ENCODE peak calls at places on chromosomes 7 and 10, in six cellular contexts. One of them, this sample, is unnamed.

GRCh38 chr10:45420453-45421192 is 46.6 kb downstream of the ALOX5 start:
- DNase-seq in stomach: peak
- DNase-seq in nucleus accumbens: peak
- DNase-seq in NCI-H1417: peak
- DNase-seq in left colon: peak
- DNase-seq in B cell: peak
- DNase-seq in this sample: peak

GRCh38 chr7:13024323-13024722 is 336.9 kb downstream of the ARL4A start:
- DNase-seq in stomach: no peak
- DNase-seq in nucleus accumbens: no peak
- DNase-seq in NCI-H1417: no peak
- DNase-seq in left colon: no peak
- DNase-seq in B cell: no peak
- DNase-seq in this sample: no peak

GRCh38 chr10:60732240-60733188 is 45.8 kb upstream of the CDK1 start:
- DNase-seq in stomach: peak
- DNase-seq in nucleus accumbens: no peak
- DNase-seq in NCI-H1417: peak
- DNase-seq in left colon: peak
- DNase-seq in B cell: peak
- DNase-seq in this sample: no peak

GRCh38 chr10:22669163-22669711 is 45.1 kb downstream of the PIP4K2A start:
- DNase-seq in stomach: no peak
- DNase-seq in nucleus accumbens: no peak
- DNase-seq in NCI-H1417: peak
- DNase-seq in left colon: no peak
- DNase-seq in B cell: no peak
- DNase-seq in this sample: no peak

GRCh38 chr7:79055722-79056415 is 397.6 kb downstream of the MAGI2 start:
- DNase-seq in stomach: no peak
- DNase-seq in nucleus accumbens: no peak
- DNase-seq in NCI-H1417: peak
- DNase-seq in left colon: peak
- DNase-seq in B cell: no peak
- DNase-seq in this sample: no peak

GRCh38 chr10:33016988-33017387 is 59.0 kb upstream of the ITGB1 start:
- DNase-seq in stomach: no peak
- DNase-seq in nucleus accumbens: no peak
- DNase-seq in NCI-H1417: no peak
- DNase-seq in left colon: no peak
- DNase-seq in B cell: no peak
- DNase-seq in this sample: no peak

GRCh38 chr7:116653204-116653603 is 18.8 kb upstream of the MET start:
- DNase-seq in stomach: no peak
- DNase-seq in nucleus accumbens: no peak
- DNase-seq in NCI-H1417: no peak
- DNase-seq in left colon: no peak
- DNase-seq in B cell: no peak
- DNase-seq in this sample: no peak

GRCh38 chr10:24929056-24929544 is 23.3 kb downstream of the PRTFDC1 start:
- DNase-seq in stomach: no peak
- DNase-seq in nucleus accumbens: no peak
- DNase-seq in NCI-H1417: no peak
- DNase-seq in left colon: no peak
- DNase-seq in B cell: no peak
- DNase-seq in this sample: no peak

GRCh38 chr7:73851410-73852338 is 9.3 kb upstream of the TMEM270 start:
- DNase-seq in stomach: no peak
- DNase-seq in nucleus accumbens: no peak
- DNase-seq in NCI-H1417: no peak
- DNase-seq in left colon: no peak
- DNase-seq in B cell: no peak
- DNase-seq in this sample: no peak

GRCh38 chr7:147412782-147413186 is 1177.8 kb upstream of the C7orf33 start:
- DNase-seq in stomach: no peak
- DNase-seq in nucleus accumbens: no peak
- DNase-seq in NCI-H1417: no peak
- DNase-seq in left colon: no peak
- DNase-seq in B cell: no peak
- DNase-seq in this sample: no peak

GRCh38 chr10:130022501-130023299 is 58.6 kb upstream of the EBF3 start:
- DNase-seq in stomach: no peak
- DNase-seq in nucleus accumbens: no peak
- DNase-seq in NCI-H1417: no peak
- DNase-seq in left colon: no peak
- DNase-seq in B cell: no peak
- DNase-seq in this sample: no peak

GRCh38 chr10:69835875-69836727 is 34.4 kb downstream of the COL13A1 start:
- DNase-seq in stomach: no peak
- DNase-seq in nucleus accumbens: no peak
- DNase-seq in NCI-H1417: peak
- DNase-seq in left colon: no peak
- DNase-seq in B cell: peak
- DNase-seq in this sample: no peak

GRCh38 chr7:123749537-123749857 is 694 bp upstream of the WASL start:
- DNase-seq in stomach: no peak
- DNase-seq in nucleus accumbens: no peak
- DNase-seq in NCI-H1417: no peak
- DNase-seq in left colon: no peak
- DNase-seq in B cell: no peak
- DNase-seq in this sample: no peak

GRCh38 chr10:21125471-21126228 is 228.5 kb upstream of the NEBL start:
- DNase-seq in stomach: no peak
- DNase-seq in nucleus accumbens: no peak
- DNase-seq in NCI-H1417: no peak
- DNase-seq in left colon: no peak
- DNase-seq in B cell: no peak
- DNase-seq in this sample: no peak

GRCh38 chr10:97087296-97087695 is 98.5 kb downstream of the SLIT1 start:
- DNase-seq in stomach: no peak
- DNase-seq in nucleus accumbens: no peak
- DNase-seq in NCI-H1417: peak
- DNase-seq in left colon: no peak
- DNase-seq in B cell: no peak
- DNase-seq in this sample: no peak

GRCh38 chr10:93190377-93190776 is 116.7 kb downstream of the CYP26A1 start:
- DNase-seq in stomach: no peak
- DNase-seq in nucleus accumbens: no peak
- DNase-seq in NCI-H1417: no peak
- DNase-seq in left colon: no peak
- DNase-seq in B cell: no peak
- DNase-seq in this sample: no peak

GRCh38 chr10:119762805-119763798 is 37.3 kb downstream of the INPP5F start:
- DNase-seq in stomach: no peak
- DNase-seq in nucleus accumbens: no peak
- DNase-seq in NCI-H1417: no peak
- DNase-seq in left colon: no peak
- DNase-seq in B cell: no peak
- DNase-seq in this sample: no peak

GRCh38 chr10:110514848-110515247 is 17.1 kb downstream of the DUSP5 start:
- DNase-seq in stomach: no peak
- DNase-seq in nucleus accumbens: no peak
- DNase-seq in NCI-H1417: no peak
- DNase-seq in left colon: no peak
- DNase-seq in B cell: no peak
- DNase-seq in this sample: no peak

GRCh38 chr7:133339772-133340171 is 86.9 kb downstream of the EXOC4 start:
- DNase-seq in stomach: no peak
- DNase-seq in nucleus accumbens: no peak
- DNase-seq in NCI-H1417: no peak
- DNase-seq in left colon: no peak
- DNase-seq in B cell: peak
- DNase-seq in this sample: no peak

GRCh38 chr7:151272877-151273276 is 24.4 kb upstream of the SMARCD3 start:
- DNase-seq in stomach: no peak
- DNase-seq in nucleus accumbens: no peak
- DNase-seq in NCI-H1417: no peak
- DNase-seq in left colon: no peak
- DNase-seq in B cell: no peak
- DNase-seq in this sample: no peak

GRCh38 chr10:125028291-125028867 is 86.5 kb downstream of the ZRANB1 start:
- DNase-seq in stomach: no peak
- DNase-seq in nucleus accumbens: no peak
- DNase-seq in NCI-H1417: no peak
- DNase-seq in left colon: no peak
- DNase-seq in B cell: no peak
- DNase-seq in this sample: no peak

GRCh38 chr7:15326044-15326644 is 235.7 kb downstream of the AGMO start:
- DNase-seq in stomach: no peak
- DNase-seq in nucleus accumbens: no peak
- DNase-seq in NCI-H1417: peak
- DNase-seq in left colon: no peak
- DNase-seq in B cell: no peak
- DNase-seq in this sample: no peak

GRCh38 chr10:117570880-117571279 is 28.3 kb downstream of the EMX2 start:
- DNase-seq in stomach: no peak
- DNase-seq in nucleus accumbens: no peak
- DNase-seq in NCI-H1417: no peak
- DNase-seq in left colon: no peak
- DNase-seq in B cell: no peak
- DNase-seq in this sample: no peak

GRCh38 chr7:91083855-91084644 is 180.2 kb upstream of the FZD1 start:
- DNase-seq in stomach: peak
- DNase-seq in nucleus accumbens: peak
- DNase-seq in NCI-H1417: no peak
- DNase-seq in left colon: no peak
- DNase-seq in B cell: no peak
- DNase-seq in this sample: no peak

GRCh38 chr7:112567388-112567787 is 86.6 kb downstream of the LSMEM1 start:
- DNase-seq in stomach: no peak
- DNase-seq in nucleus accumbens: no peak
- DNase-seq in NCI-H1417: no peak
- DNase-seq in left colon: no peak
- DNase-seq in B cell: no peak
- DNase-seq in this sample: no peak